ENCODE peak calls at places on chromosomes 12 and 14, in four cellular contexts. One of them, this sample, is unnamed.

GRCh38 chr12:122001379-122002209 is 20.1 kb upstream of the BCL7A start:
- DNase-seq in stimulated activated CD4-positive, alpha-beta T cell treated with anti-CD3 and anti-CD28 coated beads, Interleukin-1b, Interleukin-23, amount 100 ng/mL, for 24 hours: no peak
- DNase-seq in stimulated activated CD8-positive, alpha-beta memory T cell treated with anti-CD3 and anti-CD28 coated beads, Interleukin-12 subunit alpha, Interleukin-12 subunit beta, amount 100 ng/mL, for 1 hour: no peak
- DNase-seq in uterus: no peak
- DNase-seq in this sample: no peak

GRCh38 chr12:19712041-19712440 is 272.7 kb downstream of the AEBP2 start:
- DNase-seq in stimulated activated CD4-positive, alpha-beta T cell treated with anti-CD3 and anti-CD28 coated beads, Interleukin-1b, Interleukin-23, amount 100 ng/mL, for 24 hours: no peak
- DNase-seq in stimulated activated CD8-positive, alpha-beta memory T cell treated with anti-CD3 and anti-CD28 coated beads, Interleukin-12 subunit alpha, Interleukin-12 subunit beta, amount 100 ng/mL, for 1 hour: no peak
- DNase-seq in uterus: no peak
- DNase-seq in this sample: peak

GRCh38 chr14:81396108-81396507 is 4.0 kb downstream of the STON2 start:
- DNase-seq in stimulated activated CD4-positive, alpha-beta T cell treated with anti-CD3 and anti-CD28 coated beads, Interleukin-1b, Interleukin-23, amount 100 ng/mL, for 24 hours: no peak
- DNase-seq in stimulated activated CD8-positive, alpha-beta memory T cell treated with anti-CD3 and anti-CD28 coated beads, Interleukin-12 subunit alpha, Interleukin-12 subunit beta, amount 100 ng/mL, for 1 hour: no peak
- DNase-seq in uterus: no peak
- DNase-seq in this sample: no peak

GRCh38 chr12:108825205-108825950 is 32.0 kb downstream of the SSH1 start:
- DNase-seq in stimulated activated CD4-positive, alpha-beta T cell treated with anti-CD3 and anti-CD28 coated beads, Interleukin-1b, Interleukin-23, amount 100 ng/mL, for 24 hours: no peak
- DNase-seq in stimulated activated CD8-positive, alpha-beta memory T cell treated with anti-CD3 and anti-CD28 coated beads, Interleukin-12 subunit alpha, Interleukin-12 subunit beta, amount 100 ng/mL, for 1 hour: no peak
- DNase-seq in uterus: no peak
- DNase-seq in this sample: no peak

GRCh38 chr12:18601962-18602361 is 135.8 kb downstream of the PLCZ1 start:
- DNase-seq in stimulated activated CD4-positive, alpha-beta T cell treated with anti-CD3 and anti-CD28 coated beads, Interleukin-1b, Interleukin-23, amount 100 ng/mL, for 24 hours: no peak
- DNase-seq in stimulated activated CD8-positive, alpha-beta memory T cell treated with anti-CD3 and anti-CD28 coated beads, Interleukin-12 subunit alpha, Interleukin-12 subunit beta, amount 100 ng/mL, for 1 hour: no peak
- DNase-seq in uterus: no peak
- DNase-seq in this sample: no peak

GRCh38 chr12:38587594-38587993 is 271.0 kb downstream of the ALG10B start:
- DNase-seq in stimulated activated CD4-positive, alpha-beta T cell treated with anti-CD3 and anti-CD28 coated beads, Interleukin-1b, Interleukin-23, amount 100 ng/mL, for 24 hours: no peak
- DNase-seq in stimulated activated CD8-positive, alpha-beta memory T cell treated with anti-CD3 and anti-CD28 coated beads, Interleukin-12 subunit alpha, Interleukin-12 subunit beta, amount 100 ng/mL, for 1 hour: no peak
- DNase-seq in uterus: no peak
- DNase-seq in this sample: no peak

GRCh38 chr14:52900731-52901130 is 50.1 kb downstream of the FERMT2 start:
- DNase-seq in stimulated activated CD4-positive, alpha-beta T cell treated with anti-CD3 and anti-CD28 coated beads, Interleukin-1b, Interleukin-23, amount 100 ng/mL, for 24 hours: no peak
- DNase-seq in stimulated activated CD8-positive, alpha-beta memory T cell treated with anti-CD3 and anti-CD28 coated beads, Interleukin-12 subunit alpha, Interleukin-12 subunit beta, amount 100 ng/mL, for 1 hour: no peak
- DNase-seq in uterus: no peak
- DNase-seq in this sample: no peak

GRCh38 chr12:32533971-32534590 is 134.7 kb downstream of the FGD4 start:
- DNase-seq in stimulated activated CD4-positive, alpha-beta T cell treated with anti-CD3 and anti-CD28 coated beads, Interleukin-1b, Interleukin-23, amount 100 ng/mL, for 24 hours: no peak
- DNase-seq in stimulated activated CD8-positive, alpha-beta memory T cell treated with anti-CD3 and anti-CD28 coated beads, Interleukin-12 subunit alpha, Interleukin-12 subunit beta, amount 100 ng/mL, for 1 hour: no peak
- DNase-seq in uterus: peak
- DNase-seq in this sample: peak

GRCh38 chr14:42965512-42965911 is 1358.8 kb downstream of the LRFN5 start:
- DNase-seq in stimulated activated CD4-positive, alpha-beta T cell treated with anti-CD3 and anti-CD28 coated beads, Interleukin-1b, Interleukin-23, amount 100 ng/mL, for 24 hours: no peak
- DNase-seq in stimulated activated CD8-positive, alpha-beta memory T cell treated with anti-CD3 and anti-CD28 coated beads, Interleukin-12 subunit alpha, Interleukin-12 subunit beta, amount 100 ng/mL, for 1 hour: no peak
- DNase-seq in uterus: no peak
- DNase-seq in this sample: no peak

GRCh38 chr12:96224219-96224615 is 30.0 kb downstream of the ELK3 start:
- DNase-seq in stimulated activated CD4-positive, alpha-beta T cell treated with anti-CD3 and anti-CD28 coated beads, Interleukin-1b, Interleukin-23, amount 100 ng/mL, for 24 hours: no peak
- DNase-seq in stimulated activated CD8-positive, alpha-beta memory T cell treated with anti-CD3 and anti-CD28 coated beads, Interleukin-12 subunit alpha, Interleukin-12 subunit beta, amount 100 ng/mL, for 1 hour: no peak
- DNase-seq in uterus: peak
- DNase-seq in this sample: no peak

GRCh38 chr12:25690996-25691864 is 138.1 kb upstream of the LMNTD1 start:
- DNase-seq in stimulated activated CD4-positive, alpha-beta T cell treated with anti-CD3 and anti-CD28 coated beads, Interleukin-1b, Interleukin-23, amount 100 ng/mL, for 24 hours: no peak
- DNase-seq in stimulated activated CD8-positive, alpha-beta memory T cell treated with anti-CD3 and anti-CD28 coated beads, Interleukin-12 subunit alpha, Interleukin-12 subunit beta, amount 100 ng/mL, for 1 hour: no peak
- DNase-seq in uterus: no peak
- DNase-seq in this sample: no peak